ENCODE peak calls at places on chromosomes 3 and 15, in five cellular contexts. One of them, this sample, is unnamed.

GRCh38 chr3:183260167-183260904 is 7.3 kb downstream of the B3GNT5 start:
- DNase-seq in lung: no peak
- DNase-seq in gastrocnemius medialis: no peak
- DNase-seq in sigmoid colon: no peak
- DNase-seq in CD8-positive, alpha-beta memory T cell: no peak
- DNase-seq in this sample: no peak

GRCh38 chr3:71490692-71491091 is 92.8 kb downstream of the FOXP1 start:
- DNase-seq in lung: no peak
- DNase-seq in CD8-positive, alpha-beta memory T cell: no peak
- DNase-seq in gastrocnemius medialis: no peak
- DNase-seq in sigmoid colon: no peak
- DNase-seq in this sample: no peak

GRCh38 chr3:50510325-50510724 is 6.9 kb upstream of the CACNA2D2 start:
- DNase-seq in CD8-positive, alpha-beta memory T cell: no peak
- DNase-seq in gastrocnemius medialis: no peak
- DNase-seq in lung: no peak
- DNase-seq in sigmoid colon: no peak
- DNase-seq in this sample: no peak

GRCh38 chr3:39724233-39724846 is 85.1 kb upstream of the MYRIP start:
- DNase-seq in CD8-positive, alpha-beta memory T cell: no peak
- DNase-seq in lung: no peak
- DNase-seq in sigmoid colon: no peak
- DNase-seq in gastrocnemius medialis: no peak
- DNase-seq in this sample: no peak

GRCh38 chr15:30023798-30024295 is 58.9 kb upstream of the GOLGA8J start:
- DNase-seq in sigmoid colon: no peak
- DNase-seq in CD8-positive, alpha-beta memory T cell: no peak
- DNase-seq in lung: no peak
- DNase-seq in gastrocnemius medialis: no peak
- DNase-seq in this sample: no peak

GRCh38 chr3:132004571-132004970 is 30.2 kb downstream of the CPNE4 start:
- DNase-seq in CD8-positive, alpha-beta memory T cell: no peak
- DNase-seq in sigmoid colon: no peak
- DNase-seq in lung: no peak
- DNase-seq in gastrocnemius medialis: no peak
- DNase-seq in this sample: no peak

GRCh38 chr3:148023994-148024393 is 614.8 kb downstream of the ZIC1 start:
- DNase-seq in CD8-positive, alpha-beta memory T cell: no peak
- DNase-seq in gastrocnemius medialis: no peak
- DNase-seq in sigmoid colon: peak
- DNase-seq in lung: no peak
- DNase-seq in this sample: no peak

GRCh38 chr3:30553641-30554316 is 52.6 kb upstream of the TGFBR2 start:
- DNase-seq in CD8-positive, alpha-beta memory T cell: no peak
- DNase-seq in sigmoid colon: no peak
- DNase-seq in gastrocnemius medialis: no peak
- DNase-seq in lung: no peak
- DNase-seq in this sample: no peak

GRCh38 chr15:48806151-48806550 is 4.7 kb downstream of the CEP152 start:
- DNase-seq in gastrocnemius medialis: no peak
- DNase-seq in CD8-positive, alpha-beta memory T cell: no peak
- DNase-seq in lung: no peak
- DNase-seq in sigmoid colon: no peak
- DNase-seq in this sample: no peak
- H3K27ac ChIP-seq in gastrocnemius medialis: no peak
- H3K27ac ChIP-seq in CD8-positive, alpha-beta memory T cell: no peak
- H3K27ac ChIP-seq in lung: no peak
- H3K27ac ChIP-seq in sigmoid colon: no peak
- H3K27ac ChIP-seq in this sample: no peak

DNA sequence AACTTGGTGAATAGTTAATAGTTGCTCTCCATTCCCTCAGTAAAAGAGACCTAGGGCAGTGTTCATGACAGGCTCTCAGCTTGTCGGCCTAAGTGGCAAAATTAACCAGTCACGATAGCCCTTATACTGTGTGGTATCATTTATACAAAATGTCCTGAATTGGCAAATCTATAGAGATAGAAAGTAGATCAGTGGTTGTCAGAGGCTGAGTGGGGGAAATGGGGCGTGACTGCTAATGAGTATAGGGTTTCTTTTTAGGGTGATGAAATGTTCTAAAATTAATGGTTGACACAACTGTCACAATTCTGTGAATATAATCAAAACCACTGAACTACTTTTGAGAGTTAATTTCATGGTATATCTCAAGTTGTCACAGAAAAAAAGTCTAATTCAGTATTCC is 20.9 kb downstream of the ARIH1 start:
- DNase-seq in CD8-positive, alpha-beta memory T cell: no peak
- DNase-seq in gastrocnemius medialis: no peak
- DNase-seq in sigmoid colon: no peak
- DNase-seq in lung: no peak
- DNase-seq in this sample: no peak
- H3K27ac ChIP-seq in CD8-positive, alpha-beta memory T cell: no peak
- H3K27ac ChIP-seq in gastrocnemius medialis: peak
- H3K27ac ChIP-seq in sigmoid colon: no peak
- H3K27ac ChIP-seq in lung: no peak
- H3K27ac ChIP-seq in this sample: no peak

DNA sequence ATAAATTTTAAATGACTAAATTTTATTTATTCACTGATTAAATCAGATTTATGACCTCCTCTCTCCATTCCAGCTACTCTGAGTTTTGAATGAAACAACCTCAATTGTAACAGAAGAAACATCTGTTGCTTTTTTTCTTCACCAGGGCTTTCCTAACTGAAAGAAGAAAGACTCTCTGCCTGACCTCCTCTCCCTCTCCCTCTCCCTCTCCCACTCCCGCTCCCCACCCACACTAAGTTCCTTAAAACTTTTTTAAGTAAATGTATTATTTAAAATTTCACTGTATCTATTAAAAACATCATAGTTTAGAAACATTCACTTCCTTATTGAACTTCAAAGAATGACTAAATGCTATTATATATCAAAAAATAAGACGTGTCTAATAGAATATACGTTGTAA is 122.0 kb downstream of the TFDP2 start:
- DNase-seq in lung: no peak
- DNase-seq in CD8-positive, alpha-beta memory T cell: no peak
- DNase-seq in gastrocnemius medialis: no peak
- DNase-seq in sigmoid colon: no peak
- DNase-seq in this sample: no peak
- H3K27ac ChIP-seq in lung: no peak
- H3K27ac ChIP-seq in CD8-positive, alpha-beta memory T cell: peak
- H3K27ac ChIP-seq in gastrocnemius medialis: peak
- H3K27ac ChIP-seq in sigmoid colon: peak
- H3K27ac ChIP-seq in this sample: no peak

GRCh38 chr3:46666471-46666845 is 27.0 kb downstream of the ALS2CL start:
- DNase-seq in sigmoid colon: peak
- DNase-seq in CD8-positive, alpha-beta memory T cell: no peak
- DNase-seq in lung: no peak
- DNase-seq in gastrocnemius medialis: peak
- DNase-seq in this sample: no peak
- H3K27ac ChIP-seq in sigmoid colon: no peak
- H3K27ac ChIP-seq in CD8-positive, alpha-beta memory T cell: no peak
- H3K27ac ChIP-seq in lung: no peak
- H3K27ac ChIP-seq in gastrocnemius medialis: no peak
- H3K27ac ChIP-seq in this sample: no peak